ENCODE peak calls at places on chromosome 13, in five cellular contexts. Q, W, S, O and Z are unnamed samples.
A peak's percentile ranks its signal among the peaks of the same experiment; 100 is the strongest.

GRCh38 chr13:50080856-50081105 is 65.5 kb downstream of the KCNRG start:
- DNase-seq in Q (no peak), W (no peak), S (no peak), O (peak; percentile 47), Z (no peak)

GRCh38 chr13:36887758-36888521 is 32.1 kb downstream of the SMAD9 start:
- DNase-seq in Q (no peak), W (no peak), S (peak; percentile 38), O (no peak), Z (no peak)

GRCh38 chr13:98546402-98546801 is 30.5 kb downstream of the STK24 start:
- DNase-seq in Q (no peak), W (no peak), S (no peak), O (no peak), Z (no peak)

GRCh38 chr13:98878421-98879126 is 99.3 kb downstream of the DOCK9 start:
- DNase-seq in Q (no peak), W (no peak), S (no peak), O (no peak), Z (no peak)

GRCh38 chr13:105346141-105346766 is 1189.2 kb downstream of the EFNB2 start:
- DNase-seq in Q (no peak), W (no peak), S (no peak), O (peak; percentile 70), Z (no peak)

GRCh38 chr13:87403748-87404432 is 267.3 kb upstream of the SLITRK5 start:
- DNase-seq in Q (no peak), W (no peak), S (no peak), O (no peak), Z (no peak)

GRCh38 chr13:48078251-48078656 is 16.6 kb downstream of the MED4 start:
- DNase-seq in Q (no peak), W (no peak), S (no peak), O (no peak), Z (peak; percentile 27)

GRCh38 chr13:44523176-44524017 is 52.7 kb downstream of the TSC22D1 start:
- DNase-seq in Q (no peak), W (no peak), S (no peak), O (peak; percentile 44), Z (no peak)

GRCh38 chr13:36919206-36919832 is 719 bp downstream of the SMAD9 start:
- DNase-seq in Q (no peak), W (no peak), S (peak; percentile 64), O (peak; percentile 9), Z (peak; percentile 14)

GRCh38 chr13:41386206-41386605 is 71.1 kb upstream of the RGCC start:
- DNase-seq in Q (no peak), W (no peak), S (no peak), O (no peak), Z (no peak)

GRCh38 chr13:44879452-44880058 is 109.7 kb downstream of the NUFIP1 start:
- DNase-seq in Q (no peak), W (no peak), S (no peak), O (peak; percentile 62), Z (no peak)

GRCh38 chr13:110648155-110648819 is 32.9 kb downstream of the NAXD start:
- DNase-seq in Q (no peak), W (no peak), S (no peak), O (no peak), Z (no peak)

GRCh38 chr13:23427342-23428182 is 5.9 kb downstream of the SACS start:
- DNase-seq in Q (no peak), W (no peak), S (no peak), O (peak; percentile 97), Z (no peak)

GRCh38 chr13:22102237-22102636 is 431.4 kb downstream of the FGF9 start:
- DNase-seq in Q (no peak), W (no peak), S (no peak), O (no peak), Z (no peak)